ENCODE peak calls at places on chromosomes 1 and 21, in five cellular contexts. One of them, this sample, is unnamed.

GRCh38 chr1:2215909-2216766 is 12.0 kb upstream of the SKI start:
- DNase-seq in activated CD8-positive, alpha-beta memory T cell treated with anti-CD3 and anti-CD28 coated beads, Interleukin-2, amount 50 U/mL, for 4 hours: no peak
- DNase-seq in CD4-positive, CD25-positive, alpha-beta regulatory T cell: no peak
- DNase-seq in PC-9: no peak
- DNase-seq in HuH-7.5: no peak
- DNase-seq in this sample: no peak

GRCh38 chr1:169130683-169131082 is 24.2 kb downstream of the ATP1B1 start:
- DNase-seq in activated CD8-positive, alpha-beta memory T cell treated with anti-CD3 and anti-CD28 coated beads, Interleukin-2, amount 50 U/mL, for 4 hours: no peak
- DNase-seq in HuH-7.5: no peak
- DNase-seq in PC-9: no peak
- DNase-seq in CD4-positive, CD25-positive, alpha-beta regulatory T cell: no peak
- DNase-seq in this sample: no peak

GRCh38 chr21:36027352-36027751 is 33.0 kb downstream of the SETD4 start:
- DNase-seq in HuH-7.5: no peak
- DNase-seq in activated CD8-positive, alpha-beta memory T cell treated with anti-CD3 and anti-CD28 coated beads, Interleukin-2, amount 50 U/mL, for 4 hours: no peak
- DNase-seq in CD4-positive, CD25-positive, alpha-beta regulatory T cell: no peak
- DNase-seq in PC-9: no peak
- DNase-seq in this sample: no peak

GRCh38 chr1:24704411-24705259 is 40.6 kb upstream of the CLIC4 start:
- DNase-seq in PC-9: no peak
- DNase-seq in activated CD8-positive, alpha-beta memory T cell treated with anti-CD3 and anti-CD28 coated beads, Interleukin-2, amount 50 U/mL, for 4 hours: no peak
- DNase-seq in CD4-positive, CD25-positive, alpha-beta regulatory T cell: no peak
- DNase-seq in HuH-7.5: no peak
- DNase-seq in this sample: peak; percentile 50

GRCh38 chr1:117128323-117129079 is 7.0 kb upstream of the TRIM45 start:
- DNase-seq in CD4-positive, CD25-positive, alpha-beta regulatory T cell: peak; percentile 37
- DNase-seq in activated CD8-positive, alpha-beta memory T cell treated with anti-CD3 and anti-CD28 coated beads, Interleukin-2, amount 50 U/mL, for 4 hours: no peak
- DNase-seq in PC-9: no peak
- DNase-seq in HuH-7.5: peak; percentile 6
- DNase-seq in this sample: no peak

GRCh38 chr21:38920631-38921398 is 115.1 kb downstream of the ETS2 start:
- DNase-seq in CD4-positive, CD25-positive, alpha-beta regulatory T cell: no peak
- DNase-seq in PC-9: no peak
- DNase-seq in HuH-7.5: no peak
- DNase-seq in activated CD8-positive, alpha-beta memory T cell treated with anti-CD3 and anti-CD28 coated beads, Interleukin-2, amount 50 U/mL, for 4 hours: no peak
- DNase-seq in this sample: no peak

GRCh38 chr1:162930532-162931438 is 69.8 kb upstream of the CCDC190 start:
- DNase-seq in PC-9: no peak
- DNase-seq in CD4-positive, CD25-positive, alpha-beta regulatory T cell: no peak
- DNase-seq in HuH-7.5: no peak
- DNase-seq in activated CD8-positive, alpha-beta memory T cell treated with anti-CD3 and anti-CD28 coated beads, Interleukin-2, amount 50 U/mL, for 4 hours: no peak
- DNase-seq in this sample: no peak

GRCh38 chr1:185017338-185017737 is 28.0 kb upstream of the RNF2 start:
- DNase-seq in PC-9: peak; percentile 37
- DNase-seq in CD4-positive, CD25-positive, alpha-beta regulatory T cell: no peak
- DNase-seq in HuH-7.5: no peak
- DNase-seq in activated CD8-positive, alpha-beta memory T cell treated with anti-CD3 and anti-CD28 coated beads, Interleukin-2, amount 50 U/mL, for 4 hours: no peak
- DNase-seq in this sample: no peak

GRCh38 chr1:172795741-172796140 is 136.8 kb downstream of the FASLG start:
- DNase-seq in PC-9: no peak
- DNase-seq in CD4-positive, CD25-positive, alpha-beta regulatory T cell: no peak
- DNase-seq in HuH-7.5: no peak
- DNase-seq in activated CD8-positive, alpha-beta memory T cell treated with anti-CD3 and anti-CD28 coated beads, Interleukin-2, amount 50 U/mL, for 4 hours: no peak
- DNase-seq in this sample: no peak

GRCh38 chr1:30764939-30765582 is 7.5 kb upstream of the LAPTM5 start:
- DNase-seq in CD4-positive, CD25-positive, alpha-beta regulatory T cell: no peak
- DNase-seq in HuH-7.5: no peak
- DNase-seq in activated CD8-positive, alpha-beta memory T cell treated with anti-CD3 and anti-CD28 coated beads, Interleukin-2, amount 50 U/mL, for 4 hours: no peak
- DNase-seq in PC-9: no peak
- DNase-seq in this sample: no peak

GRCh38 chr21:45146801-45147200 is 72.4 kb downstream of the ADARB1 start:
- DNase-seq in HuH-7.5: no peak
- DNase-seq in activated CD8-positive, alpha-beta memory T cell treated with anti-CD3 and anti-CD28 coated beads, Interleukin-2, amount 50 U/mL, for 4 hours: no peak
- DNase-seq in PC-9: no peak
- DNase-seq in CD4-positive, CD25-positive, alpha-beta regulatory T cell: no peak
- DNase-seq in this sample: no peak

GRCh38 chr1:202205523-202206190 is 12.1 kb downstream of the LGR6 start:
- DNase-seq in HuH-7.5: no peak
- DNase-seq in CD4-positive, CD25-positive, alpha-beta regulatory T cell: no peak
- DNase-seq in activated CD8-positive, alpha-beta memory T cell treated with anti-CD3 and anti-CD28 coated beads, Interleukin-2, amount 50 U/mL, for 4 hours: no peak
- DNase-seq in PC-9: no peak
- DNase-seq in this sample: no peak

GRCh38 chr1:2256430-2257244 is 28.5 kb downstream of the SKI start:
- DNase-seq in CD4-positive, CD25-positive, alpha-beta regulatory T cell: peak; percentile 32
- DNase-seq in activated CD8-positive, alpha-beta memory T cell treated with anti-CD3 and anti-CD28 coated beads, Interleukin-2, amount 50 U/mL, for 4 hours: no peak
- DNase-seq in PC-9: no peak
- DNase-seq in HuH-7.5: no peak
- DNase-seq in this sample: no peak

GRCh38 chr1:175911138-175911537 is 167.7 kb upstream of the TNR start:
- DNase-seq in activated CD8-positive, alpha-beta memory T cell treated with anti-CD3 and anti-CD28 coated beads, Interleukin-2, amount 50 U/mL, for 4 hours: no peak
- DNase-seq in PC-9: no peak
- DNase-seq in HuH-7.5: no peak
- DNase-seq in CD4-positive, CD25-positive, alpha-beta regulatory T cell: no peak
- DNase-seq in this sample: no peak

GRCh38 chr1:196660912-196661311 is 9.1 kb downstream of the CFH start:
- DNase-seq in activated CD8-positive, alpha-beta memory T cell treated with anti-CD3 and anti-CD28 coated beads, Interleukin-2, amount 50 U/mL, for 4 hours: no peak
- DNase-seq in CD4-positive, CD25-positive, alpha-beta regulatory T cell: peak; percentile 13
- DNase-seq in HuH-7.5: peak; percentile 8
- DNase-seq in PC-9: no peak
- DNase-seq in this sample: peak; percentile 12

GRCh38 chr1:21027805-21028204 is 148.9 kb downstream of the EIF4G3 start:
- DNase-seq in PC-9: no peak
- DNase-seq in CD4-positive, CD25-positive, alpha-beta regulatory T cell: no peak
- DNase-seq in HuH-7.5: no peak
- DNase-seq in activated CD8-positive, alpha-beta memory T cell treated with anti-CD3 and anti-CD28 coated beads, Interleukin-2, amount 50 U/mL, for 4 hours: no peak
- DNase-seq in this sample: peak; percentile 20

GRCh38 chr1:170634293-170634692 is 29.6 kb upstream of the PRRX1 start:
- DNase-seq in activated CD8-positive, alpha-beta memory T cell treated with anti-CD3 and anti-CD28 coated beads, Interleukin-2, amount 50 U/mL, for 4 hours: no peak
- DNase-seq in HuH-7.5: no peak
- DNase-seq in PC-9: no peak
- DNase-seq in CD4-positive, CD25-positive, alpha-beta regulatory T cell: no peak
- DNase-seq in this sample: no peak

GRCh38 chr1:206658264-206658980 is 23.1 kb downstream of the DYRK3 start:
- DNase-seq in HuH-7.5: peak; percentile 30
- DNase-seq in PC-9: no peak
- DNase-seq in activated CD8-positive, alpha-beta memory T cell treated with anti-CD3 and anti-CD28 coated beads, Interleukin-2, amount 50 U/mL, for 4 hours: peak; percentile 35
- DNase-seq in CD4-positive, CD25-positive, alpha-beta regulatory T cell: peak; percentile 43
- DNase-seq in this sample: peak; percentile 25

GRCh38 chr1:228166170-228166936 is 749 bp downstream of the IBA57 start:
- DNase-seq in HuH-7.5: peak; percentile 84
- DNase-seq in PC-9: peak; percentile 82
- DNase-seq in activated CD8-positive, alpha-beta memory T cell treated with anti-CD3 and anti-CD28 coated beads, Interleukin-2, amount 50 U/mL, for 4 hours: peak; percentile 59
- DNase-seq in CD4-positive, CD25-positive, alpha-beta regulatory T cell: no peak
- DNase-seq in this sample: no peak

GRCh38 chr1:154859786-154860153 is 10.3 kb downstream of the KCNN3 start:
- DNase-seq in CD4-positive, CD25-positive, alpha-beta regulatory T cell: no peak
- DNase-seq in activated CD8-positive, alpha-beta memory T cell treated with anti-CD3 and anti-CD28 coated beads, Interleukin-2, amount 50 U/mL, for 4 hours: no peak
- DNase-seq in HuH-7.5: no peak
- DNase-seq in PC-9: no peak
- DNase-seq in this sample: no peak

GRCh38 chr1:168172250-168172915 is 6.4 kb upstream of the TIPRL start:
- DNase-seq in PC-9: no peak
- DNase-seq in CD4-positive, CD25-positive, alpha-beta regulatory T cell: no peak
- DNase-seq in HuH-7.5: no peak
- DNase-seq in activated CD8-positive, alpha-beta memory T cell treated with anti-CD3 and anti-CD28 coated beads, Interleukin-2, amount 50 U/mL, for 4 hours: no peak
- DNase-seq in this sample: no peak

GRCh38 chr1:35833424-35833823 is 25.6 kb downstream of the AGO4 start:
- DNase-seq in PC-9: no peak
- DNase-seq in HuH-7.5: no peak
- DNase-seq in CD4-positive, CD25-positive, alpha-beta regulatory T cell: no peak
- DNase-seq in activated CD8-positive, alpha-beta memory T cell treated with anti-CD3 and anti-CD28 coated beads, Interleukin-2, amount 50 U/mL, for 4 hours: no peak
- DNase-seq in this sample: no peak

This sample was measured in HAP-1.